ENCODE peak calls at places on chromosomes 4 and X, in seven cellular contexts. One of them, this sample, is unnamed.

GRCh38 chr4:17552427-17552826 is 24.6 kb upstream of the LAP3 start:
- DNase-seq in gastrocnemius medialis: no peak
- DNase-seq in epithelial cell of esophagus: no peak
- DNase-seq in heart left ventricle: no peak
- DNase-seq in IMR-90: no peak
- DNase-seq in psoas muscle: no peak
- DNase-seq in heart right ventricle: no peak
- DNase-seq in this sample: no peak

GRCh38 chr4:121156822-121157769 is 7.0 kb downstream of the TNIP3 start:
- DNase-seq in gastrocnemius medialis: peak; percentile 4
- DNase-seq in epithelial cell of esophagus: peak; percentile 33
- DNase-seq in heart left ventricle: peak; percentile 24
- DNase-seq in IMR-90: peak; percentile 15
- DNase-seq in psoas muscle: peak; percentile 15
- DNase-seq in heart right ventricle: peak; percentile 7
- DNase-seq in this sample: peak; percentile 16

GRCh38 chr4:158376441-158376840 is 145.2 kb upstream of the RXFP1 start:
- DNase-seq in gastrocnemius medialis: no peak
- DNase-seq in epithelial cell of esophagus: peak; percentile 14
- DNase-seq in heart left ventricle: no peak
- DNase-seq in IMR-90: no peak
- DNase-seq in psoas muscle: no peak
- DNase-seq in heart right ventricle: no peak
- DNase-seq in this sample: no peak

GRCh38 chr4:168076989-168077725 is 15.2 kb upstream of the ANXA10 start:
- DNase-seq in gastrocnemius medialis: no peak
- DNase-seq in epithelial cell of esophagus: peak; percentile 80
- DNase-seq in heart left ventricle: no peak
- DNase-seq in IMR-90: peak; percentile 71
- DNase-seq in psoas muscle: peak; percentile 12
- DNase-seq in heart right ventricle: peak; percentile 36
- DNase-seq in this sample: peak; percentile 76

GRCh38 chrX:151982217-151982616 is 7.7 kb upstream of the GABRE start:
- DNase-seq in gastrocnemius medialis: no peak
- DNase-seq in epithelial cell of esophagus: peak; percentile 58
- DNase-seq in heart left ventricle: no peak
- DNase-seq in IMR-90: peak; percentile 36
- DNase-seq in psoas muscle: no peak
- DNase-seq in heart right ventricle: no peak
- DNase-seq in this sample: peak; percentile 58

GRCh38 chr4:8769645-8770517 is 101.8 kb downstream of the HMX1 start:
- DNase-seq in gastrocnemius medialis: no peak
- DNase-seq in epithelial cell of esophagus: no peak
- DNase-seq in heart left ventricle: peak; percentile 7
- DNase-seq in IMR-90: no peak
- DNase-seq in psoas muscle: no peak
- DNase-seq in heart right ventricle: no peak
- DNase-seq in this sample: no peak

GRCh38 chr4:99628040-99628439 is 29.6 kb downstream of the C4orf54 start:
- DNase-seq in gastrocnemius medialis: no peak
- DNase-seq in epithelial cell of esophagus: no peak
- DNase-seq in heart left ventricle: no peak
- DNase-seq in IMR-90: no peak
- DNase-seq in psoas muscle: no peak
- DNase-seq in heart right ventricle: no peak
- DNase-seq in this sample: no peak

GRCh38 chr4:155931634-155932033 is 22.0 kb downstream of the CTSO start:
- DNase-seq in gastrocnemius medialis: no peak
- DNase-seq in epithelial cell of esophagus: no peak
- DNase-seq in heart left ventricle: no peak
- DNase-seq in IMR-90: no peak
- DNase-seq in psoas muscle: no peak
- DNase-seq in heart right ventricle: no peak
- DNase-seq in this sample: no peak

GRCh38 chr4:184503869-184504300 is 29.5 kb upstream of the IRF2 start:
- DNase-seq in gastrocnemius medialis: no peak
- DNase-seq in epithelial cell of esophagus: peak; percentile 55
- DNase-seq in heart left ventricle: no peak
- DNase-seq in IMR-90: peak; percentile 20
- DNase-seq in psoas muscle: no peak
- DNase-seq in heart right ventricle: no peak
- DNase-seq in this sample: peak; percentile 21

GRCh38 chr4:65825121-65825520 is 154.8 kb upstream of the EPHA5 start:
- DNase-seq in gastrocnemius medialis: no peak
- DNase-seq in epithelial cell of esophagus: peak; percentile 79
- DNase-seq in heart left ventricle: no peak
- DNase-seq in IMR-90: peak; percentile 0
- DNase-seq in psoas muscle: no peak
- DNase-seq in heart right ventricle: no peak
- DNase-seq in this sample: peak; percentile 77

GRCh38 chr4:113700602-113701150 is 60.9 kb downstream of the CAMK2D start:
- DNase-seq in gastrocnemius medialis: no peak
- DNase-seq in epithelial cell of esophagus: no peak
- DNase-seq in heart left ventricle: peak; percentile 32
- DNase-seq in IMR-90: no peak
- DNase-seq in psoas muscle: no peak
- DNase-seq in heart right ventricle: no peak
- DNase-seq in this sample: no peak

GRCh38 chr4:73538162-73538561 is 56.6 kb downstream of the AFM start:
- DNase-seq in gastrocnemius medialis: no peak
- DNase-seq in epithelial cell of esophagus: no peak
- DNase-seq in heart left ventricle: no peak
- DNase-seq in IMR-90: no peak
- DNase-seq in psoas muscle: no peak
- DNase-seq in heart right ventricle: no peak
- DNase-seq in this sample: no peak

GRCh38 chrX:39645059-39645895 is 452.5 kb downstream of the BCOR start:
- DNase-seq in gastrocnemius medialis: peak; percentile 7
- DNase-seq in epithelial cell of esophagus: no peak
- DNase-seq in heart left ventricle: peak; percentile 84
- DNase-seq in IMR-90: peak; percentile 59
- DNase-seq in psoas muscle: peak; percentile 68
- DNase-seq in heart right ventricle: peak; percentile 60
- DNase-seq in this sample: no peak

GRCh38 chr4:99754756-99755155 is 61.9 kb upstream of the DAPP1 start:
- DNase-seq in gastrocnemius medialis: no peak
- DNase-seq in epithelial cell of esophagus: peak; percentile 40
- DNase-seq in heart left ventricle: no peak
- DNase-seq in IMR-90: no peak
- DNase-seq in psoas muscle: no peak
- DNase-seq in heart right ventricle: no peak
- DNase-seq in this sample: peak; percentile 53

GRCh38 chr4:41725254-41725653 is 23.3 kb downstream of the PHOX2B start:
- DNase-seq in gastrocnemius medialis: no peak
- DNase-seq in epithelial cell of esophagus: no peak
- DNase-seq in heart left ventricle: no peak
- DNase-seq in IMR-90: no peak
- DNase-seq in psoas muscle: no peak
- DNase-seq in heart right ventricle: no peak
- DNase-seq in this sample: no peak

GRCh38 chr4:47071863-47072441 is 40.6 kb downstream of the GABRB1 start:
- DNase-seq in gastrocnemius medialis: no peak
- DNase-seq in epithelial cell of esophagus: peak; percentile 44
- DNase-seq in heart left ventricle: no peak
- DNase-seq in IMR-90: peak; percentile 86
- DNase-seq in psoas muscle: no peak
- DNase-seq in heart right ventricle: no peak
- DNase-seq in this sample: peak; percentile 83

GRCh38 chr4:7351014-7351413 is 83.7 kb downstream of the PSAPL1 start:
- DNase-seq in gastrocnemius medialis: no peak
- DNase-seq in epithelial cell of esophagus: no peak
- DNase-seq in heart left ventricle: no peak
- DNase-seq in IMR-90: no peak
- DNase-seq in psoas muscle: no peak
- DNase-seq in heart right ventricle: no peak
- DNase-seq in this sample: no peak

GRCh38 chrX:42615161-42615563 is 162.8 kb downstream of the PPP1R2C start:
- DNase-seq in gastrocnemius medialis: no peak
- DNase-seq in epithelial cell of esophagus: peak; percentile 14
- DNase-seq in heart left ventricle: no peak
- DNase-seq in IMR-90: no peak
- DNase-seq in psoas muscle: no peak
- DNase-seq in heart right ventricle: no peak
- DNase-seq in this sample: peak; percentile 4

GRCh38 chr4:60724623-60725022 is 475.5 kb upstream of the ADGRL3 start:
- DNase-seq in gastrocnemius medialis: no peak
- DNase-seq in epithelial cell of esophagus: peak; percentile 76
- DNase-seq in heart left ventricle: peak; percentile 28
- DNase-seq in IMR-90: peak; percentile 95
- DNase-seq in psoas muscle: no peak
- DNase-seq in heart right ventricle: peak; percentile 22
- DNase-seq in this sample: peak; percentile 55

GRCh38 chrX:31497086-31497485 is 425.2 kb upstream of the FTHL17 start:
- DNase-seq in gastrocnemius medialis: no peak
- DNase-seq in epithelial cell of esophagus: peak; percentile 13
- DNase-seq in heart left ventricle: no peak
- DNase-seq in IMR-90: peak; percentile 48
- DNase-seq in psoas muscle: no peak
- DNase-seq in heart right ventricle: no peak
- DNase-seq in this sample: peak; percentile 36

GRCh38 chr4:154738426-154738825 is 5.4 kb upstream of the LRAT start:
- DNase-seq in gastrocnemius medialis: no peak
- DNase-seq in epithelial cell of esophagus: peak; percentile 94
- DNase-seq in heart left ventricle: no peak
- DNase-seq in IMR-90: no peak
- DNase-seq in psoas muscle: no peak
- DNase-seq in heart right ventricle: no peak
- DNase-seq in this sample: peak; percentile 90

GRCh38 chrX:124829930-124830329 is 483.6 kb downstream of the SH2D1A start:
- DNase-seq in gastrocnemius medialis: no peak
- DNase-seq in epithelial cell of esophagus: peak; percentile 39
- DNase-seq in heart left ventricle: no peak
- DNase-seq in IMR-90: no peak
- DNase-seq in psoas muscle: no peak
- DNase-seq in heart right ventricle: no peak
- DNase-seq in this sample: peak; percentile 22

GRCh38 chr4:158895797-158896442 is 127.1 kb downstream of the FNIP2 start:
- DNase-seq in gastrocnemius medialis: no peak
- DNase-seq in epithelial cell of esophagus: peak; percentile 63
- DNase-seq in heart left ventricle: no peak
- DNase-seq in IMR-90: peak; percentile 46
- DNase-seq in psoas muscle: no peak
- DNase-seq in heart right ventricle: no peak
- DNase-seq in this sample: peak; percentile 53

GRCh38 chrX:104660092-104660491 is 94.1 kb downstream of the IL1RAPL2 start:
- DNase-seq in gastrocnemius medialis: no peak
- DNase-seq in epithelial cell of esophagus: peak; percentile 58
- DNase-seq in heart left ventricle: no peak
- DNase-seq in IMR-90: no peak
- DNase-seq in psoas muscle: no peak
- DNase-seq in heart right ventricle: no peak
- DNase-seq in this sample: peak; percentile 68

GRCh38 chr4:77905651-77906263 is 43.1 kb downstream of the MRPL1 start:
- DNase-seq in gastrocnemius medialis: no peak
- DNase-seq in epithelial cell of esophagus: no peak
- DNase-seq in heart left ventricle: no peak
- DNase-seq in IMR-90: no peak
- DNase-seq in psoas muscle: no peak
- DNase-seq in heart right ventricle: no peak
- DNase-seq in this sample: no peak

GRCh38 chr4:37793562-37793961 is 32.9 kb upstream of the PGM2 start:
- DNase-seq in gastrocnemius medialis: no peak
- DNase-seq in epithelial cell of esophagus: peak; percentile 24
- DNase-seq in heart left ventricle: no peak
- DNase-seq in IMR-90: peak; percentile 7
- DNase-seq in psoas muscle: no peak
- DNase-seq in heart right ventricle: peak; percentile 15
- DNase-seq in this sample: peak; percentile 14
- TF ChIP-seq CTCF in gastrocnemius medialis: peak; percentile 70
- TF ChIP-seq CTCF in epithelial cell of esophagus: peak; percentile 81
- TF ChIP-seq CTCF in heart left ventricle: peak; percentile 51
- TF ChIP-seq CTCF in IMR-90: peak; percentile 59
- TF ChIP-seq CTCF in psoas muscle: peak; percentile 57
- TF ChIP-seq CTCF in heart right ventricle: peak; percentile 80
- TF ChIP-seq CTCF in this sample: peak; percentile 69

GRCh38 chrX:45771114-45771513 is 570.4 kb upstream of the DIPK2B start:
- DNase-seq in gastrocnemius medialis: no peak
- DNase-seq in epithelial cell of esophagus: peak; percentile 90
- DNase-seq in heart left ventricle: no peak
- DNase-seq in IMR-90: peak; percentile 96
- DNase-seq in psoas muscle: no peak
- DNase-seq in heart right ventricle: peak; percentile 5
- DNase-seq in this sample: peak; percentile 91

GRCh38 chrX:45765726-45766125 is 565.0 kb upstream of the DIPK2B start:
- DNase-seq in gastrocnemius medialis: no peak
- DNase-seq in epithelial cell of esophagus: no peak
- DNase-seq in heart left ventricle: no peak
- DNase-seq in IMR-90: no peak
- DNase-seq in psoas muscle: no peak
- DNase-seq in heart right ventricle: no peak
- DNase-seq in this sample: no peak

GRCh38 chrX:45769919-45770582 is 569.4 kb upstream of the DIPK2B start:
- DNase-seq in gastrocnemius medialis: peak; percentile 14
- DNase-seq in epithelial cell of esophagus: peak; percentile 71
- DNase-seq in heart left ventricle: peak; percentile 55
- DNase-seq in IMR-90: peak; percentile 91
- DNase-seq in psoas muscle: peak; percentile 59
- DNase-seq in heart right ventricle: peak; percentile 69
- DNase-seq in this sample: peak; percentile 65

GRCh38 chrX:45767021-45767491 is 566.4 kb upstream of the DIPK2B start:
- DNase-seq in gastrocnemius medialis: no peak
- DNase-seq in epithelial cell of esophagus: peak; percentile 50
- DNase-seq in heart left ventricle: no peak
- DNase-seq in IMR-90: peak; percentile 43
- DNase-seq in psoas muscle: no peak
- DNase-seq in heart right ventricle: no peak
- DNase-seq in this sample: peak; percentile 61

DNA sequence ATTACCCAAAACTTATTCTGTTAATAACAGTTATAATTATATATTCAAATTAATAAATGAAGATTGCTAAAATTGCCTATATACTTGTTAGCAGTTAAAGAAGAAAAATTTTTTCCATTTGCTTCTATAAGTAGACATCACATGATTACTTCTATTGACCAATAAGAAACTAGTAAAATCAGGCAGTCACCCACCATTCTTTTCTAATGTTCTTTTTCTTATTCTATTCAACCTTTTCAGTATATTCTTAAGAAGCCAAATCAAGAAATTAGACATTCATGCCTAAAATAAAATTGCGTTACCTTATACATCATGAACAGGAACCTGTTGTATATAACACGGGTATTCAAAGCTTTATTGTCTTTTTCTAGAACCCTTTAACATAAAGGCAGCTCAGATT is 568.0 kb upstream of the DIPK2B start:
- DNase-seq in gastrocnemius medialis: no peak
- DNase-seq in epithelial cell of esophagus: no peak
- DNase-seq in heart left ventricle: no peak
- DNase-seq in IMR-90: no peak
- DNase-seq in psoas muscle: no peak
- DNase-seq in heart right ventricle: no peak
- DNase-seq in this sample: no peak
- H3K4me3 ChIP-seq in gastrocnemius medialis: peak overlapping the region; percentile 35
- H3K4me3 ChIP-seq in epithelial cell of esophagus: peak overlapping the region; percentile 68
- H3K4me3 ChIP-seq in heart left ventricle: peak overlapping the region; percentile 45
- H3K4me3 ChIP-seq in IMR-90: peak overlapping the region; percentile 68
- H3K4me3 ChIP-seq in psoas muscle: peak overlapping the region; percentile 57
- H3K4me3 ChIP-seq in heart right ventricle: peak overlapping the region; percentile 3
- H3K4me3 ChIP-seq in this sample: peak overlapping the region; percentile 47

GRCh38 chrX:121802881-121803412 is 755.5 kb downstream of the GLUD2 start:
- DNase-seq in gastrocnemius medialis: no peak
- DNase-seq in epithelial cell of esophagus: no peak
- DNase-seq in heart left ventricle: no peak
- DNase-seq in IMR-90: no peak
- DNase-seq in psoas muscle: no peak
- DNase-seq in heart right ventricle: no peak
- DNase-seq in this sample: no peak
- TF ChIP-seq CTCF in gastrocnemius medialis: no peak
- TF ChIP-seq CTCF in epithelial cell of esophagus: no peak
- TF ChIP-seq CTCF in heart left ventricle: no peak
- TF ChIP-seq CTCF in IMR-90: no peak
- TF ChIP-seq CTCF in psoas muscle: no peak
- TF ChIP-seq CTCF in heart right ventricle: no peak
- TF ChIP-seq CTCF in this sample: no peak

GRCh38 chr4:81030617-81031388 is at the start of gene BMP3:
- DNase-seq in gastrocnemius medialis: no peak
- DNase-seq in epithelial cell of esophagus: peak; percentile 8
- DNase-seq in heart left ventricle: no peak
- DNase-seq in IMR-90: peak; percentile 18
- DNase-seq in psoas muscle: no peak
- DNase-seq in heart right ventricle: no peak
- DNase-seq in this sample: no peak
- H3K4me3 ChIP-seq in gastrocnemius medialis: peak within 1 kb of the TSS; percentile 50
- H3K4me3 ChIP-seq in epithelial cell of esophagus: peak within 1 kb of the TSS; percentile 28
- H3K4me3 ChIP-seq in heart left ventricle: peak within 1 kb of the TSS; percentile 38
- H3K4me3 ChIP-seq in IMR-90: peak within 1 kb of the TSS; percentile 38
- H3K4me3 ChIP-seq in psoas muscle: peak within 1 kb of the TSS; percentile 59
- H3K4me3 ChIP-seq in heart right ventricle: peak within 1 kb of the TSS; percentile 6
- H3K4me3 ChIP-seq in this sample: peak within 1 kb of the TSS; percentile 20